ENCODE peak calls at places on chromosomes 13 and 19, in five cellular contexts. Z, Y, J, D and B are unnamed samples.

GRCh38 chr13:100646030-100646673 is 28.4 kb downstream of the TMTC4 start:
- DNase-seq in Z (no peak), Y (no peak), J (peak; percentile 37), D (peak; percentile 45), B (no peak)

GRCh38 chr13:45807520-45808099 is 43.9 kb downstream of the SIAH3 start:
- DNase-seq in Z (peak; percentile 19), Y (peak; percentile 5), J (peak; percentile 62), D (no peak), B (peak; percentile 62)

GRCh38 chr19:5397804-5398692 is 57.2 kb upstream of the ZNRF4 start:
- DNase-seq in Z (peak; percentile 3), Y (no peak), J (peak; percentile 22), D (no peak), B (no peak)

GRCh38 chr13:108086678-108087077 is 128.7 kb downstream of the LIG4 start:
- DNase-seq in Z (no peak), Y (no peak), J (no peak), D (no peak), B (no peak)

GRCh38 chr13:37769078-37769477 is 100.5 kb downstream of the TRPC4 start:
- DNase-seq in Z (no peak), Y (no peak), J (no peak), D (no peak), B (no peak)

GRCh38 chr19:55005684-55006488 is 32.2 kb downstream of the GP6 start:
- DNase-seq in Z (peak; percentile 26), Y (peak; percentile 62), J (peak; percentile 35), D (no peak), B (peak; percentile 78)

GRCh38 chr13:40596484-40596883 is 70.0 kb downstream of the FOXO1 start:
- DNase-seq in Z (no peak), Y (peak; percentile 10), J (no peak), D (no peak), B (no peak)

GRCh38 chr13:61608138-61608537 is 192.5 kb upstream of the PCDH20 start:
- DNase-seq in Z (no peak), Y (no peak), J (no peak), D (no peak), B (no peak)

GRCh38 chr19:27740396-27740795 is 1472.6 kb downstream of the UQCRFS1 start:
- DNase-seq in Z (no peak), Y (no peak), J (peak; percentile 24), D (no peak), B (no peak)

GRCh38 chr13:98348476-98348875 is 171.4 kb upstream of the RNF113B start:
- DNase-seq in Z (no peak), Y (no peak), J (no peak), D (no peak), B (no peak)

GRCh38 chr19:4539697-4540581 is at the start of gene LRG1:
- DNase-seq in Z (peak; percentile 22), Y (no peak), J (no peak), D (no peak), B (peak; percentile 77)

GRCh38 chr13:74052402-74052928 is 81.7 kb downstream of the KLF12 start:
- DNase-seq in Z (no peak), Y (no peak), J (peak; percentile 73), D (no peak), B (no peak)

GRCh38 chr13:29524176-29524575 is 71.3 kb downstream of the SLC7A1 start:
- DNase-seq in Z (no peak), Y (no peak), J (no peak), D (no peak), B (no peak)

GRCh38 chr13:70357031-70357430 is 248.8 kb upstream of the KLHL1 start:
- DNase-seq in Z (no peak), Y (no peak), J (no peak), D (no peak), B (no peak)

GRCh38 chr19:2477141-2477710 is 1.3 kb downstream of the GADD45B start:
- DNase-seq in Z (peak; percentile 48), Y (no peak), J (peak; percentile 38), D (no peak), B (peak; percentile 35)

GRCh38 chr13:111399776-111400505 is 79.5 kb downstream of the TEX29 start:
- DNase-seq in Z (no peak), Y (no peak), J (no peak), D (no peak), B (no peak)

GRCh38 chr13:41639955-41640780 is 182.8 kb downstream of the RGCC start:
- DNase-seq in Z (no peak), Y (no peak), J (no peak), D (no peak), B (no peak)

GRCh38 chr19:24048261-24048660 is 38.7 kb upstream of the ZNF254 start:
- DNase-seq in Z (no peak), Y (no peak), J (no peak), D (no peak), B (no peak)

GRCh38 chr13:27043013-27043412 is 128.6 kb downstream of the USP12 start:
- DNase-seq in Z (no peak), Y (no peak), J (peak; percentile 94), D (no peak), B (no peak)

GRCh38 chr19:16326401-16327130 is 1.9 kb downstream of the KLF2 start:
- DNase-seq in Z (peak; percentile 28), Y (peak; percentile 50), J (no peak), D (no peak), B (peak; percentile 39)

GRCh38 chr19:782195-783043 is 14.8 kb upstream of the PTBP1 start:
- DNase-seq in Z (no peak), Y (no peak), J (peak; percentile 76), D (no peak), B (no peak)

GRCh38 chr19:19677579-19677978 is 8.9 kb downstream of the ZNF101 start:
- DNase-seq in Z (no peak), Y (no peak), J (no peak), D (no peak), B (no peak)

GRCh38 chr13:27258637-27259377 is 7.4 kb downstream of the RPL21 start:
- DNase-seq in Z (no peak), Y (no peak), J (no peak), D (no peak), B (no peak)

GRCh38 chr19:30667746-30668145 is 295.6 kb downstream of the ZNF536 start:
- DNase-seq in Z (no peak), Y (no peak), J (no peak), D (no peak), B (no peak)

GRCh38 chr13:43229506-43229905 is 206.1 kb downstream of the DNAJC15 start:
- DNase-seq in Z (no peak), Y (no peak), J (peak; percentile 91), D (no peak), B (no peak)

GRCh38 chr13:33937373-33938087 is 119.6 kb downstream of the RFC3 start:
- DNase-seq in Z (no peak), Y (no peak), J (no peak), D (no peak), B (no peak)

GRCh38 chr13:95073826-95074345 is 227.4 kb downstream of the ABCC4 start:
- DNase-seq in Z (no peak), Y (no peak), J (no peak), D (no peak), B (no peak)

GRCh38 chr19:1173160-1173844 is 766 bp downstream of the SBNO2 start:
- DNase-seq in Z (peak; percentile 25), Y (no peak), J (no peak), D (no peak), B (no peak)

GRCh38 chr19:48896191-48896720 is 2.3 kb downstream of the TULP2 start:
- DNase-seq in Z (peak; percentile 60), Y (no peak), J (peak; percentile 42), D (peak; percentile 13), B (peak; percentile 88)

GRCh38 chr19:708154-709141 is at the start of gene PALM:
- DNase-seq in Z (no peak), Y (no peak), J (no peak), D (peak; percentile 29), B (no peak)

GRCh38 chr19:48351341-48351752 is 12.4 kb downstream of the TMEM143 start:
- DNase-seq in Z (peak; percentile 88), Y (peak; percentile 57), J (peak; percentile 61), D (peak; percentile 42), B (peak; percentile 84)

GRCh38 chr13:99700468-99700867 is 199.2 kb downstream of the TM9SF2 start:
- DNase-seq in Z (no peak), Y (no peak), J (no peak), D (no peak), B (no peak)

GRCh38 chr13:26019241-26019640 is 32.6 kb downstream of the SHISA2 start:
- DNase-seq in Z (no peak), Y (no peak), J (no peak), D (no peak), B (no peak)